ENCODE peak calls at places on chromosomes 3 and 15, in ten cellular contexts. One of them, this sample, is unnamed.

GRCh38 chr15:77546050-77546501 is 86.6 kb downstream of the LINGO1 start:
- DNase-seq in BE2C: peak
- DNase-seq in GM06990: no peak
- DNase-seq in Calu3: peak
- DNase-seq in endothelial cell: no peak
- DNase-seq in AG09319: peak
- DNase-seq in thoracic aorta: no peak
- DNase-seq in neural crest cell: no peak
- DNase-seq in lower lobe of right lung: no peak
- DNase-seq in CD4-positive, alpha-beta T cell: no peak
- DNase-seq in this sample: no peak

GRCh38 chr3:12947504-12948369 is 106.4 kb upstream of the RPL32 start:
- DNase-seq in lower lobe of right lung: peak
- DNase-seq in neural crest cell: no peak
- DNase-seq in Calu3: peak
- DNase-seq in BE2C: no peak
- DNase-seq in thoracic aorta: no peak
- DNase-seq in GM06990: no peak
- DNase-seq in endothelial cell: no peak
- DNase-seq in CD4-positive, alpha-beta T cell: no peak
- DNase-seq in AG09319: peak
- DNase-seq in this sample: no peak

GRCh38 chr3:72380193-72380592 is 468.1 kb downstream of the SHQ1 start:
- DNase-seq in Calu3: no peak
- DNase-seq in neural crest cell: no peak
- DNase-seq in endothelial cell: no peak
- DNase-seq in thoracic aorta: no peak
- DNase-seq in AG09319: peak
- DNase-seq in GM06990: no peak
- DNase-seq in lower lobe of right lung: no peak
- DNase-seq in CD4-positive, alpha-beta T cell: no peak
- DNase-seq in BE2C: no peak
- DNase-seq in this sample: no peak

GRCh38 chr3:41323455-41323854 is 124.2 kb downstream of the CTNNB1 start:
- DNase-seq in thoracic aorta: no peak
- DNase-seq in neural crest cell: no peak
- DNase-seq in AG09319: no peak
- DNase-seq in endothelial cell: no peak
- DNase-seq in Calu3: no peak
- DNase-seq in lower lobe of right lung: no peak
- DNase-seq in BE2C: no peak
- DNase-seq in CD4-positive, alpha-beta T cell: no peak
- DNase-seq in GM06990: no peak
- DNase-seq in this sample: no peak

GRCh38 chr3:107064445-107065060 is 312.7 kb upstream of the CCDC54 start:
- DNase-seq in lower lobe of right lung: no peak
- DNase-seq in AG09319: peak
- DNase-seq in neural crest cell: peak
- DNase-seq in BE2C: peak
- DNase-seq in GM06990: no peak
- DNase-seq in Calu3: peak
- DNase-seq in thoracic aorta: peak
- DNase-seq in CD4-positive, alpha-beta T cell: peak
- DNase-seq in endothelial cell: peak
- DNase-seq in this sample: no peak

GRCh38 chr3:133663569-133664313 is 2.0 kb upstream of the TOPBP1 start:
- DNase-seq in neural crest cell: peak
- DNase-seq in AG09319: no peak
- DNase-seq in endothelial cell: peak
- DNase-seq in GM06990: peak
- DNase-seq in thoracic aorta: no peak
- DNase-seq in CD4-positive, alpha-beta T cell: no peak
- DNase-seq in lower lobe of right lung: no peak
- DNase-seq in Calu3: peak
- DNase-seq in BE2C: peak
- DNase-seq in this sample: no peak

GRCh38 chr3:63580151-63580550 is 72.3 kb upstream of the SNTN start:
- DNase-seq in AG09319: no peak
- DNase-seq in BE2C: no peak
- DNase-seq in GM06990: no peak
- DNase-seq in CD4-positive, alpha-beta T cell: no peak
- DNase-seq in endothelial cell: no peak
- DNase-seq in neural crest cell: no peak
- DNase-seq in Calu3: no peak
- DNase-seq in lower lobe of right lung: no peak
- DNase-seq in thoracic aorta: no peak
- DNase-seq in this sample: no peak

GRCh38 chr15:46277994-46278885 is 643.4 kb downstream of the SQOR start:
- DNase-seq in endothelial cell: no peak
- DNase-seq in Calu3: no peak
- DNase-seq in thoracic aorta: no peak
- DNase-seq in BE2C: peak
- DNase-seq in CD4-positive, alpha-beta T cell: no peak
- DNase-seq in lower lobe of right lung: no peak
- DNase-seq in GM06990: no peak
- DNase-seq in AG09319: no peak
- DNase-seq in neural crest cell: no peak
- DNase-seq in this sample: no peak

GRCh38 chr3:49794431-49794830 is 5.2 kb downstream of the CDHR4 start:
- DNase-seq in GM06990: no peak
- DNase-seq in BE2C: no peak
- DNase-seq in AG09319: no peak
- DNase-seq in lower lobe of right lung: no peak
- DNase-seq in endothelial cell: no peak
- DNase-seq in neural crest cell: no peak
- DNase-seq in CD4-positive, alpha-beta T cell: no peak
- DNase-seq in Calu3: no peak
- DNase-seq in thoracic aorta: no peak
- DNase-seq in this sample: no peak

GRCh38 chr3:169861871-169862270 is 7.9 kb downstream of the LRRC31 start:
- DNase-seq in neural crest cell: no peak
- DNase-seq in thoracic aorta: no peak
- DNase-seq in AG09319: no peak
- DNase-seq in lower lobe of right lung: no peak
- DNase-seq in CD4-positive, alpha-beta T cell: no peak
- DNase-seq in endothelial cell: no peak
- DNase-seq in Calu3: no peak
- DNase-seq in GM06990: no peak
- DNase-seq in BE2C: no peak
- DNase-seq in this sample: no peak

GRCh38 chr15:40274350-40275274 is 8.3 kb downstream of the ANKRD63 start:
- DNase-seq in lower lobe of right lung: peak
- DNase-seq in thoracic aorta: peak
- DNase-seq in endothelial cell: peak
- DNase-seq in CD4-positive, alpha-beta T cell: peak
- DNase-seq in Calu3: peak
- DNase-seq in BE2C: peak
- DNase-seq in GM06990: peak
- DNase-seq in neural crest cell: peak
- DNase-seq in AG09319: peak
- DNase-seq in this sample: peak

GRCh38 chr15:40270246-40270995 is 12.4 kb downstream of the ANKRD63 start:
- DNase-seq in CD4-positive, alpha-beta T cell: no peak
- DNase-seq in neural crest cell: no peak
- DNase-seq in thoracic aorta: no peak
- DNase-seq in endothelial cell: no peak
- DNase-seq in AG09319: no peak
- DNase-seq in lower lobe of right lung: no peak
- DNase-seq in GM06990: no peak
- DNase-seq in Calu3: no peak
- DNase-seq in BE2C: no peak
- DNase-seq in this sample: no peak

GRCh38 chr15:40273428-40273827 is 9.4 kb downstream of the ANKRD63 start:
- DNase-seq in Calu3: no peak
- DNase-seq in thoracic aorta: no peak
- DNase-seq in BE2C: no peak
- DNase-seq in lower lobe of right lung: no peak
- DNase-seq in GM06990: no peak
- DNase-seq in AG09319: no peak
- DNase-seq in endothelial cell: no peak
- DNase-seq in neural crest cell: no peak
- DNase-seq in CD4-positive, alpha-beta T cell: no peak
- DNase-seq in this sample: no peak

GRCh38 chr15:40271915-40272712 is 10.8 kb downstream of the ANKRD63 start:
- DNase-seq in BE2C: no peak
- DNase-seq in endothelial cell: no peak
- DNase-seq in Calu3: no peak
- DNase-seq in lower lobe of right lung: no peak
- DNase-seq in GM06990: no peak
- DNase-seq in neural crest cell: no peak
- DNase-seq in CD4-positive, alpha-beta T cell: no peak
- DNase-seq in thoracic aorta: no peak
- DNase-seq in AG09319: no peak
- DNase-seq in this sample: no peak

GRCh38 chr15:40272713-40273056 is 10.2 kb downstream of the ANKRD63 start:
- DNase-seq in lower lobe of right lung: no peak
- DNase-seq in Calu3: peak
- DNase-seq in GM06990: no peak
- DNase-seq in neural crest cell: no peak
- DNase-seq in BE2C: peak
- DNase-seq in thoracic aorta: no peak
- DNase-seq in CD4-positive, alpha-beta T cell: no peak
- DNase-seq in AG09319: no peak
- DNase-seq in endothelial cell: no peak
- DNase-seq in this sample: no peak
- TF ChIP-seq CTCF in lower lobe of right lung: no peak
- TF ChIP-seq CTCF in Calu3: no peak
- TF ChIP-seq CTCF in GM06990: peak
- TF ChIP-seq CTCF in neural crest cell: no peak
- TF ChIP-seq CTCF in BE2C: peak
- TF ChIP-seq CTCF in thoracic aorta: no peak
- TF ChIP-seq CTCF in CD4-positive, alpha-beta T cell: no peak
- TF ChIP-seq CTCF in AG09319: no peak
- TF ChIP-seq CTCF in endothelial cell: no peak
- TF ChIP-seq CTCF in this sample: no peak

GRCh38 chr3:110858549-110858948 is 213.1 kb upstream of the NECTIN3 start:
- DNase-seq in CD4-positive, alpha-beta T cell: no peak
- DNase-seq in lower lobe of right lung: no peak
- DNase-seq in endothelial cell: no peak
- DNase-seq in GM06990: no peak
- DNase-seq in neural crest cell: no peak
- DNase-seq in BE2C: peak
- DNase-seq in AG09319: no peak
- DNase-seq in thoracic aorta: no peak
- DNase-seq in Calu3: no peak
- DNase-seq in this sample: no peak
- TF ChIP-seq CTCF in CD4-positive, alpha-beta T cell: no peak
- TF ChIP-seq CTCF in lower lobe of right lung: no peak
- TF ChIP-seq CTCF in endothelial cell: no peak
- TF ChIP-seq CTCF in GM06990: no peak
- TF ChIP-seq CTCF in neural crest cell: no peak
- TF ChIP-seq CTCF in BE2C: no peak
- TF ChIP-seq CTCF in AG09319: no peak
- TF ChIP-seq CTCF in thoracic aorta: no peak
- TF ChIP-seq CTCF in Calu3: no peak
- TF ChIP-seq CTCF in this sample: no peak

GRCh38 chr3:45654344-45654934 is 34.8 kb upstream of the SACM1L start:
- DNase-seq in lower lobe of right lung: peak
- DNase-seq in BE2C: no peak
- DNase-seq in Calu3: no peak
- DNase-seq in GM06990: no peak
- DNase-seq in neural crest cell: no peak
- DNase-seq in endothelial cell: no peak
- DNase-seq in AG09319: no peak
- DNase-seq in thoracic aorta: no peak
- DNase-seq in CD4-positive, alpha-beta T cell: no peak
- DNase-seq in this sample: no peak
- TF ChIP-seq CTCF in lower lobe of right lung: no peak
- TF ChIP-seq CTCF in BE2C: no peak
- TF ChIP-seq CTCF in Calu3: no peak
- TF ChIP-seq CTCF in GM06990: no peak
- TF ChIP-seq CTCF in neural crest cell: no peak
- TF ChIP-seq CTCF in endothelial cell: no peak
- TF ChIP-seq CTCF in AG09319: no peak
- TF ChIP-seq CTCF in thoracic aorta: no peak
- TF ChIP-seq CTCF in CD4-positive, alpha-beta T cell: no peak
- TF ChIP-seq CTCF in this sample: no peak

DNA sequence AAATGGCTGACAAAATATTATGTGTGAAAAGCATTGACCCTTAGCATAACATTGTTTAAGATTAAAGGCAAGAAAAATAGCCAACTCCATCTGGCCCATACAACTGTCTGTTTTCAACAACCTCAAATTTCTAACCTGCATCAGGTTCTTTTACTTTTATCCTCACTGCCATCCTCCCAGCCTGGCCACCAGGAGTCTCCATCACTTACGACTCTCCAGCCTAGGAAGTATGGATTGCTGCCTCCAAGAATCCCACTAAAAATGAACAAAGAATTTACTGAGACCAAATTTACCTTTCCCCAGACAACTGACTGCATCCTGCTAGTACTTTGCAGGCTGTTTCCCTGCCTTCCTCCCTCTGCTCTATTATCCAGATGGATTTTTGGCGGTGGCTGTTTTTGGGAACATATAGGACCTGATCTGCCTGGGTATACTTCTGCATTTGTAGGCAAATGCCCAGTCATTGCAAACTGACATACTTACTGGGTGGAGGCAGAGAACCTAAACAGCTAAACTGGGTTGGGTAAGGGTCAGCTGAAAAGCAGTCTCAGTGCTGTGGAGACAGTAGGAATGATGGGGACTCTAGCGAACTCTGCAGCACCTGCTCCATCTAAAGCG is 144.2 kb downstream of the GHSR start:
- DNase-seq in AG09319: no peak
- DNase-seq in neural crest cell: no peak
- DNase-seq in lower lobe of right lung: no peak
- DNase-seq in Calu3: no peak
- DNase-seq in thoracic aorta: no peak
- DNase-seq in endothelial cell: no peak
- DNase-seq in BE2C: no peak
- DNase-seq in GM06990: no peak
- DNase-seq in CD4-positive, alpha-beta T cell: no peak
- DNase-seq in this sample: no peak
- TF ChIP-seq CTCF in AG09319: peak
- TF ChIP-seq CTCF in neural crest cell: no peak
- TF ChIP-seq CTCF in lower lobe of right lung: no peak
- TF ChIP-seq CTCF in Calu3: peak
- TF ChIP-seq CTCF in thoracic aorta: peak
- TF ChIP-seq CTCF in endothelial cell: no peak
- TF ChIP-seq CTCF in BE2C: peak
- TF ChIP-seq CTCF in GM06990: no peak
- TF ChIP-seq CTCF in CD4-positive, alpha-beta T cell: no peak
- TF ChIP-seq CTCF in this sample: no peak